ENCODE peak calls at places on chromosomes 1 and 21, in seven cellular contexts. I is AG09309, N is astrocyte of the spinal cord, L is endothelial cell of umbilical vein, P is MCF 10A, A is mucosa of descending colon, Q is GM13976. R is an unnamed sample.

GRCh38 chr1:92945748-92946270 is 15.5 kb downstream of the DIPK1A start:
- DNase-seq in I (no peak), N (no peak), L (no peak), P (no peak), A (no peak), Q (no peak), R (no peak)

GRCh38 chr1:6783956-6784559 is 1.2 kb upstream of the CAMTA1 start:
- DNase-seq in I (no peak), N (peak), L (peak), P (no peak), A (no peak), Q (no peak), R (no peak)

GRCh38 chr1:188668083-188668482 is 1809.6 kb downstream of the BRINP3 start:
- DNase-seq in I (no peak), N (no peak), L (no peak), P (peak), A (no peak), Q (no peak), R (no peak)

GRCh38 chr21:21003701-21004100 is 5.5 kb downstream of the NCAM2 start:
- DNase-seq in I (no peak), N (peak), L (peak), P (peak), A (no peak), Q (no peak), R (no peak)

GRCh38 chr1:7478142-7478796 is 292.8 kb upstream of the VAMP3 start:
- DNase-seq in I (no peak), N (no peak), L (no peak), P (no peak), A (no peak), Q (no peak), R (no peak)

GRCh38 chr1:202291001-202291400 is 50.7 kb downstream of the UBE2T start:
- DNase-seq in I (no peak), N (no peak), L (no peak), P (no peak), A (no peak), Q (no peak), R (no peak)

GRCh38 chr1:179016694-179017382 is 8.9 kb upstream of the FAM20B start:
- DNase-seq in I (peak), N (peak), L (peak), P (peak), A (peak), Q (no peak), R (no peak)

GRCh38 chr21:36945496-36946138 is 20.9 kb downstream of the HLCS start:
- DNase-seq in I (peak), N (no peak), L (no peak), P (no peak), A (no peak), Q (no peak), R (no peak)

GRCh38 chr1:147539122-147539575 is 2.2 kb upstream of the BCL9 start:
- DNase-seq in I (peak), N (peak), L (peak), P (peak), A (no peak), Q (no peak), R (peak)

GRCh38 chr1:188433428-188433827 is 1604.7 kb downstream of the PLA2G4A start:
- DNase-seq in I (no peak), N (peak), L (no peak), P (peak), A (no peak), Q (no peak), R (no peak)

GRCh38 chr1:110585426-110585825 is 20.7 kb downstream of the KCNA2 start:
- DNase-seq in I (no peak), N (no peak), L (no peak), P (no peak), A (no peak), Q (no peak), R (no peak)

GRCh38 chr1:6519935-6520621 is 28.6 kb upstream of the PLEKHG5 start:
- DNase-seq in I (peak), N (peak), L (no peak), P (peak), A (no peak), Q (no peak), R (no peak)

GRCh38 chr1:6348511-6349191 is 44.9 kb downstream of the ACOT7 start:
- DNase-seq in I (no peak), N (peak), L (peak), P (no peak), A (peak), Q (no peak), R (peak)

GRCh38 chr1:223714849-223715709 is 2.7 kb downstream of the CAPN2 start:
- DNase-seq in I (peak), N (peak), L (peak), P (peak), A (no peak), Q (no peak), R (no peak)

GRCh38 chr1:85700422-85700821 is 7.8 kb downstream of the ZNHIT6 start:
- DNase-seq in I (no peak), N (no peak), L (no peak), P (no peak), A (no peak), Q (no peak), R (no peak)

GRCh38 chr1:203934651-203935050 is 73.3 kb downstream of the SNRPE start:
- DNase-seq in I (no peak), N (no peak), L (no peak), P (peak), A (no peak), Q (no peak), R (no peak)

GRCh38 chr1:22971161-22972062 is 1.3 kb downstream of the LACTBL1 start:
- DNase-seq in I (no peak), N (no peak), L (no peak), P (no peak), A (no peak), Q (no peak), R (no peak)

GRCh38 chr1:154344977-154345837 is 19.9 kb downstream of the ATP8B2 start:
- DNase-seq in I (no peak), N (peak), L (peak), P (peak), A (peak), Q (peak), R (peak)

GRCh38 chr1:155695107-155695506 is 6.2 kb downstream of the DAP3 start:
- DNase-seq in I (no peak), N (no peak), L (no peak), P (peak), A (no peak), Q (no peak), R (no peak)

GRCh38 chr21:26844258-26845065 is 747 bp downstream of the ADAMTS1 start:
- DNase-seq in I (no peak), N (peak), L (peak), P (peak), A (peak), Q (no peak), R (no peak)

GRCh38 chr1:43786975-43787374 is 79.6 kb downstream of the ST3GAL3 start:
- DNase-seq in I (peak), N (peak), L (peak), P (no peak), A (peak), Q (no peak), R (no peak)

GRCh38 chr1:210246447-210246846 is 13.9 kb downstream of the SERTAD4 start:
- DNase-seq in I (no peak), N (peak), L (peak), P (peak), A (no peak), Q (no peak), R (peak)

GRCh38 chr1:111649227-111649626 is 29.6 kb downstream of the RAP1A start:
- DNase-seq in I (no peak), N (no peak), L (no peak), P (no peak), A (no peak), Q (no peak), R (no peak)

GRCh38 chr1:173267453-173267945 is 60.4 kb upstream of the TNFSF4 start:
- DNase-seq in I (peak), N (peak), L (peak), P (peak), A (no peak), Q (no peak), R (no peak)

GRCh38 chr1:42152119-42152518 is 1.1 kb upstream of the GUCA2B start:
- DNase-seq in I (no peak), N (no peak), L (no peak), P (no peak), A (peak), Q (no peak), R (no peak)

GRCh38 chr1:16153110-16153998 is 2.5 kb downstream of the EPHA2 start:
- DNase-seq in I (no peak), N (no peak), L (peak), P (peak), A (no peak), Q (no peak), R (no peak)

GRCh38 chr1:228884615-228885566 is 149.6 kb downstream of the RHOU start:
- DNase-seq in I (no peak), N (no peak), L (no peak), P (no peak), A (no peak), Q (no peak), R (no peak)

DNA sequence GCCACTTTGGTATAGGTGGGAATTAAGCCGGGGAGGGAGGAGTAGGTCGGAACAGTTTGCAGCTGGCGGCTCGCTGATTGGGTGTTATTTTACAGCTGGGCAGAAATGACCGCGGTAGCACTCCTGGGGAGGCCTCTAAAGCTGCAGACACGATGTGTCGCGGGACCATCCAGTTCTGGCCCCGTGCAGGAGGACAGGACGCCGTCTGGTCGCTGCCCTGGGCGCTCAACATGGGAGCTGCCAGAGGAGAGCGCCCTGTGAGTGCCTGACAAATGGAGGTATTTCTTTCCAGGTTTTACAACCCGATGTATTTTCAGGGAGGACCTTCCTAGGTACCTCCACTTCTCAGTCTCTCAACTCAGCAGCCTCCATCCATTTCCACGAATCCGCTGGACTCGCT is 46.2 kb downstream of the CDC7 start:
- DNase-seq in I (no peak), N (no peak), L (no peak), P (peak), A (no peak), Q (no peak), R (no peak)
- TF ChIP-seq CTCF in I (peak), N (no peak), L (no peak), P (peak), A (no peak), Q (no peak), R (no peak)

GRCh38 chr1:4778056-4778455 is 123.6 kb downstream of the AJAP1 start:
- DNase-seq in I (no peak), N (no peak), L (no peak), P (peak), A (no peak), Q (no peak), R (no peak)

GRCh38 chr1:4784761-4785160 is 130.4 kb downstream of the AJAP1 start:
- DNase-seq in I (no peak), N (no peak), L (no peak), P (no peak), A (no peak), Q (no peak), R (no peak)

GRCh38 chr1:4786061-4786460 is 131.7 kb downstream of the AJAP1 start:
- DNase-seq in I (no peak), N (no peak), L (no peak), P (peak), A (no peak), Q (no peak), R (no peak)

GRCh38 chr1:4787551-4787950 is 133.1 kb downstream of the AJAP1 start:
- DNase-seq in I (no peak), N (no peak), L (no peak), P (no peak), A (no peak), Q (no peak), R (no peak)

DNA sequence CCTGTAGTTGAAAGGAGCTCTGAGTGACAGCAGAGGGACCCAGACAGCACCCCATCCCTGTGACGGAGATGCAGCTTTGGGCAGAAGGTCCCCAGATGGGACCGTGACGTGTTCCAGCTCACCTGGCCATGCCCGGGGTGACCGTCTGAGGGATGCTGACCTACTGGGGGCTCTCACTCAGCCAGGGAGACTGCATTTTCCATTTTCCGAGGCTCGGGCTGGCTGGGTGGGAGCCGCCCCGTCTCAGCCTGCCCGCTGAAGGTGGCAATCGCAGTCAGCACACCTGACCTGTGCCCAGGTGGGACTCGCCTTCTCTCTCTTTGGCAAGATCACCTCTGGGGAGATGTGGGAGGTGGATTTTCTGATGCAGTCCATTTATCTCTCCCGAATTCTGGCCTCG is 127.2 kb downstream of the AJAP1 start:
- DNase-seq in I (no peak), N (no peak), L (no peak), P (no peak), A (no peak), Q (no peak), R (no peak)
- TF ChIP-seq CTCF in I (no peak), N (no peak), L (no peak), P (no peak), A (no peak), Q (no peak), R (no peak)

GRCh38 chr1:8879348-8880067 is 1.0 kb upstream of the ENO1 start:
- DNase-seq in I (no peak), N (peak), L (no peak), P (no peak), A (no peak), Q (no peak), R (no peak)
- TF ChIP-seq CTCF in I (no peak), N (peak), L (peak), P (peak), A (no peak), Q (no peak), R (peak)

DNA sequence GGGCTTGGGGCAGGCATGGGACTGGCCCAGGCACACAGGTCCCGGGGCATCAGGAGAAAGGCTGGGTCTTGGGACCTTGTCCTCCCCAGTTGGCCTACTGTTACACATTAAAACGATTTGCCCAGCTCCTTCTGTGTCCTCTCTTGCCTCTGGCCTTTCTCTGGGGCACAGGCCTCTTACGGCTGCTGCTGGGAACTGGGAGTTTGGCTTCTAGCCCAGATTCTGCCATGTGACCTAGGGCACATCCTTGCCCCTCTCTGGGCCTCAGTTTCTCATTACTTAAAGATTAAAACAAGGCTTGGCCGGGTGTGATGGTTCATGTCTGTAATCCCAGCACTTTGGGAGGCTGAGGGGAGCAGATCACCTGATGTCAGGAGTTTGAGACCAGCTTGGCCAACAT is 14.0 kb downstream of the KDF1 start:
- DNase-seq in I (no peak), N (no peak), L (no peak), P (no peak), A (no peak), Q (no peak), R (no peak)
- TF ChIP-seq CTCF in I (no peak), N (no peak), L (no peak), P (no peak), A (no peak), Q (no peak), R (no peak)

DNA sequence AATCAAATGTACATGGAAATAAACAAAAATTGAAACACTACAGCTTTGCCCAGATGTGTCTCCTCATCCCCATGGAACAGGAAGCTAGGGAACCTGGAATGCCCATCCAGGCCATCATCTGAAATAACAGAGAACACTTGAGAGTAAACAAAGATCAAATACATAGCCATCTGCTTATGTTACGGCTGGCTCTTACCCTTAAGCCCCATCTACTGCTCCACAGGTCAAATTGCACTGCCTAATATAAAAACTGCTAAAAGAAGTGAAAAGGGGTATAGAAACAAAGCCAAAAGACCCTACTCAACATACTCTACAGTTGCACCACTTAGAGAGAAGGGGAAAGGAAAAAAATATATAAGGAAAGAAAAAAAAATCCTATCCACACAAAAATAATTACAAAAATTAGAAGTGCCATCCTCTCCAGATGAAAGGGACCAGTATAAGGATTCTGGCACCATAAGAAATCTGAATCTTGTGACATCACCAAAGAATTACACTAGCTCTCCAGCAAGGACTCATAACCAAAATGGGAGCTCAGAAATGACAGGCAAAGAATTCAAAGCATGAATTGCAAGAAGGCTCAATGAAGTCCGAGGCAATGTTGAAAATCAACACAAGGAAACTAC is 26.9 kb downstream of the OR6Y1 start:
- DNase-seq in I (peak), N (no peak), L (peak), P (peak), A (no peak), Q (peak), R (peak)
- TF ChIP-seq CTCF in I (peak), N (peak), L (peak), P (peak), A (no peak), Q (no peak), R (peak)

GRCh38 chr1:48356901-48357300 is 115.1 kb downstream of the SPATA6 start:
- DNase-seq in I (no peak), N (no peak), L (no peak), P (no peak), A (no peak), Q (no peak), R (no peak)
- TF ChIP-seq CTCF in I (no peak), N (no peak), L (no peak), P (no peak), A (no peak), Q (no peak), R (no peak)

R was measured in activated CD8-positive, alpha-beta T cell treated with anti-CD3 and anti-CD28 coated beads for 36 hours.